ENCODE peak calls at places on chromosomes 16 and 17, in four cellular contexts. One of them, this sample, is unnamed.

GRCh38 chr17:28480278-28480677 is 6.8 kb downstream of the SLC13A2 start:
- DNase-seq in choroid plexus epithelial cell: no peak
- DNase-seq in HFF-Myc: no peak
- DNase-seq in esophagus muscularis mucosa: no peak
- DNase-seq in this sample: no peak

GRCh38 chr16:636206-637080 is at the start of gene METTL26:
- DNase-seq in HFF-Myc: no peak
- DNase-seq in choroid plexus epithelial cell: peak
- DNase-seq in esophagus muscularis mucosa: peak
- DNase-seq in this sample: peak

GRCh38 chr16:165218-165538 is 600 bp upstream of the HBM start:
- DNase-seq in choroid plexus epithelial cell: no peak
- DNase-seq in esophagus muscularis mucosa: no peak
- DNase-seq in HFF-Myc: no peak
- DNase-seq in this sample: no peak

GRCh38 chr17:33017366-33017765 is 25.7 kb downstream of the SPACA3 start:
- DNase-seq in choroid plexus epithelial cell: no peak
- DNase-seq in HFF-Myc: no peak
- DNase-seq in esophagus muscularis mucosa: no peak
- DNase-seq in this sample: no peak

GRCh38 chr16:86525696-86526095 is 15.4 kb downstream of the FOXF1 start:
- DNase-seq in HFF-Myc: no peak
- DNase-seq in choroid plexus epithelial cell: no peak
- DNase-seq in esophagus muscularis mucosa: no peak
- DNase-seq in this sample: no peak

GRCh38 chr17:4165301-4166010 is 22.5 kb downstream of the CYB5D2 start:
- DNase-seq in HFF-Myc: no peak
- DNase-seq in esophagus muscularis mucosa: no peak
- DNase-seq in choroid plexus epithelial cell: no peak
- DNase-seq in this sample: no peak

GRCh38 chr16:73016488-73016830 is 31.5 kb downstream of the ZFHX3 start:
- DNase-seq in choroid plexus epithelial cell: no peak
- DNase-seq in esophagus muscularis mucosa: no peak
- DNase-seq in HFF-Myc: no peak
- DNase-seq in this sample: no peak

GRCh38 chr16:89375021-89375420 is 115.3 kb downstream of the ANKRD11 start:
- DNase-seq in HFF-Myc: no peak
- DNase-seq in esophagus muscularis mucosa: no peak
- DNase-seq in choroid plexus epithelial cell: peak
- DNase-seq in this sample: no peak

GRCh38 chr16:69107311-69107962 is 2.0 kb downstream of the HAS3 start:
- DNase-seq in esophagus muscularis mucosa: no peak
- DNase-seq in choroid plexus epithelial cell: no peak
- DNase-seq in HFF-Myc: no peak
- DNase-seq in this sample: no peak

GRCh38 chr16:6482861-6483530 is 849.6 kb upstream of the RBFOX1 start:
- DNase-seq in choroid plexus epithelial cell: no peak
- DNase-seq in HFF-Myc: no peak
- DNase-seq in esophagus muscularis mucosa: no peak
- DNase-seq in this sample: no peak

GRCh38 chr17:38603786-38604478 is 1.8 kb downstream of the SRCIN1 start:
- DNase-seq in choroid plexus epithelial cell: no peak
- DNase-seq in esophagus muscularis mucosa: no peak
- DNase-seq in HFF-Myc: no peak
- DNase-seq in this sample: no peak

GRCh38 chr16:53041196-53041977 is 11.3 kb downstream of the CHD9NB start:
- DNase-seq in esophagus muscularis mucosa: no peak
- DNase-seq in choroid plexus epithelial cell: peak
- DNase-seq in HFF-Myc: no peak
- DNase-seq in this sample: no peak

GRCh38 chr16:74842413-74842812 is 67.8 kb upstream of the FA2H start:
- DNase-seq in HFF-Myc: no peak
- DNase-seq in choroid plexus epithelial cell: no peak
- DNase-seq in esophagus muscularis mucosa: no peak
- DNase-seq in this sample: no peak

GRCh38 chr16:56985288-56985961 is 3.9 kb upstream of the NLRC5 start:
- DNase-seq in HFF-Myc: peak
- DNase-seq in esophagus muscularis mucosa: no peak
- DNase-seq in choroid plexus epithelial cell: peak
- DNase-seq in this sample: peak

GRCh38 chr16:4936181-4936990 is 562 bp downstream of the PPL start:
- DNase-seq in HFF-Myc: no peak
- DNase-seq in esophagus muscularis mucosa: no peak
- DNase-seq in choroid plexus epithelial cell: no peak
- DNase-seq in this sample: no peak
- TF ChIP-seq CTCF in HFF-Myc: peak
- TF ChIP-seq CTCF in esophagus muscularis mucosa: peak
- TF ChIP-seq CTCF in choroid plexus epithelial cell: peak
- TF ChIP-seq CTCF in this sample: peak

GRCh38 chr17:50346313-50347086 is 574 bp downstream of the XYLT2 start:
- DNase-seq in choroid plexus epithelial cell: no peak
- DNase-seq in HFF-Myc: no peak
- DNase-seq in esophagus muscularis mucosa: no peak
- DNase-seq in this sample: no peak
- TF ChIP-seq CTCF in choroid plexus epithelial cell: no peak
- TF ChIP-seq CTCF in HFF-Myc: no peak
- TF ChIP-seq CTCF in esophagus muscularis mucosa: no peak
- TF ChIP-seq CTCF in this sample: no peak

GRCh38 chr17:67358612-67359011 is 7.8 kb downstream of the PSMD12 start:
- DNase-seq in HFF-Myc: no peak
- DNase-seq in esophagus muscularis mucosa: no peak
- DNase-seq in choroid plexus epithelial cell: peak
- DNase-seq in this sample: no peak

GRCh38 chr17:67364847-67365761 is 1.3 kb downstream of the PSMD12 start:
- DNase-seq in choroid plexus epithelial cell: no peak
- DNase-seq in HFF-Myc: no peak
- DNase-seq in esophagus muscularis mucosa: no peak
- DNase-seq in this sample: no peak

GRCh38 chr17:67360880-67361279 is 5.5 kb downstream of the PSMD12 start:
- DNase-seq in HFF-Myc: no peak
- DNase-seq in choroid plexus epithelial cell: no peak
- DNase-seq in esophagus muscularis mucosa: no peak
- DNase-seq in this sample: no peak

GRCh38 chr17:67362173-67362572 is 4.2 kb downstream of the PSMD12 start:
- DNase-seq in esophagus muscularis mucosa: no peak
- DNase-seq in choroid plexus epithelial cell: no peak
- DNase-seq in HFF-Myc: no peak
- DNase-seq in this sample: no peak

DNA sequence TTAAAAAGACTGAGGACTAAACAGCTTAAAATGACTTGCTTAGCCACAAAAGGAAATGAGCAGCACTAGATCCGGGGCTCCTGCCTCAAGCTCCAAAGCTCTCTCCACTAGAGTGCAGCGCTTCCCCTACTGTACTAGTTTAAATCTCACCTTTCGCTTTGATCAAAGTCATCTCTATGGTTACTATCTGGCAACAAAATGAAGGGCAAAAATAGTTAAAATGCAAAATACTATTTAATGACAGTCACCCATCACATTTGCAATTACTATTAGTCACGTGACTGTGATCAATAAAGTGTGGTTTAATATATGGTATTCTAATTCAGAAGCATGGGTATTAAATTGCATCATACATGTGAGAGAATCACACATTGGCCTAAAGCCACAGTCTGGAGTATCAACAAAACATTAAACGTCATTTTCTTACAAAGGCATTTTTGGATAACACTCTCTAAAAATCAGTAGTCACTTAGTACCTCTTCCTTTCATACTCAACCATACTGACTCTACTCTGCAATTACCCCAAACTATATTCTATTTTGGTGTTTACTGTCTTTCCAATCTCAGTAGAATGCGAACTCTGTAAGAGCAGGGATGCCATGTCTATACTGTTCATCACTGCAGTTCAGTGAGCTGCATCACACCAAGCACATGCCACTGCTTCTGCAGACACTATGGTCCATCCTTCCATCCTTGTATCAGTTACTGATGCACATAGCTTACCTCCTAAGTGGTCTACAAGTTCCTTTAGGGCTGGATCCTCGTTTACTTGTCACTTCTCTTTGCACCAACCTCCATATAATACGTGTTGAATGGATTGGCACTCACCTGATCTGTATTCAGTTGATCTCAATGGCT is 6.2 kb downstream of the PSMD12 start:
- DNase-seq in esophagus muscularis mucosa: no peak
- DNase-seq in choroid plexus epithelial cell: peak
- DNase-seq in HFF-Myc: no peak
- DNase-seq in this sample: no peak
- TF ChIP-seq CTCF in esophagus muscularis mucosa: peak
- TF ChIP-seq CTCF in choroid plexus epithelial cell: peak
- TF ChIP-seq CTCF in HFF-Myc: peak
- TF ChIP-seq CTCF in this sample: peak

GRCh38 chr16:4538386-4539235 is at the start of gene CDIP1:
- DNase-seq in esophagus muscularis mucosa: peak
- DNase-seq in HFF-Myc: peak
- DNase-seq in choroid plexus epithelial cell: peak
- DNase-seq in this sample: peak
- TF ChIP-seq CTCF in esophagus muscularis mucosa: no peak
- TF ChIP-seq CTCF in HFF-Myc: no peak
- TF ChIP-seq CTCF in choroid plexus epithelial cell: no peak
- TF ChIP-seq CTCF in this sample: no peak

GRCh38 chr17:64016248-64016784 is 4.1 kb downstream of the ICAM2 start:
- DNase-seq in choroid plexus epithelial cell: no peak
- DNase-seq in esophagus muscularis mucosa: no peak
- DNase-seq in HFF-Myc: no peak
- DNase-seq in this sample: no peak
- TF ChIP-seq CTCF in choroid plexus epithelial cell: peak
- TF ChIP-seq CTCF in esophagus muscularis mucosa: no peak
- TF ChIP-seq CTCF in HFF-Myc: no peak
- TF ChIP-seq CTCF in this sample: peak

GRCh38 chr17:57109393-57110151 is 24.5 kb downstream of the AKAP1 start:
- DNase-seq in HFF-Myc: no peak
- DNase-seq in choroid plexus epithelial cell: peak
- DNase-seq in esophagus muscularis mucosa: no peak
- DNase-seq in this sample: no peak
- TF ChIP-seq CTCF in HFF-Myc: peak
- TF ChIP-seq CTCF in choroid plexus epithelial cell: peak
- TF ChIP-seq CTCF in esophagus muscularis mucosa: peak
- TF ChIP-seq CTCF in this sample: no peak

GRCh38 chr16:27230562-27230991 is 27.3 kb downstream of the KDM8 start:
- DNase-seq in esophagus muscularis mucosa: no peak
- DNase-seq in HFF-Myc: no peak
- DNase-seq in choroid plexus epithelial cell: no peak
- DNase-seq in this sample: no peak
- TF ChIP-seq CTCF in esophagus muscularis mucosa: no peak
- TF ChIP-seq CTCF in HFF-Myc: no peak
- TF ChIP-seq CTCF in choroid plexus epithelial cell: no peak
- TF ChIP-seq CTCF in this sample: no peak